ENCODE peak calls at places on chromosome 19, in eight cellular contexts. One of them, this sample, is unnamed.
A peak's percentile ranks its signal among the peaks of the same experiment; 100 is the strongest.

GRCh38 chr19:34141036-34141435 is 31.3 kb upstream of the LSM14A start:
- DNase-seq in NCI-H2107: no peak
- DNase-seq in caudate nucleus: no peak
- DNase-seq in fibroblast of gingiva: no peak
- DNase-seq in globus pallidus: no peak
- DNase-seq in neural crest cell: no peak
- DNase-seq in stimulated activated CD4-positive, alpha-beta T cell treated with anti-CD3 and anti-CD28 coated beads, Interleukin-2, amount 100 ng/mL, for 4 hours: no peak
- DNase-seq in CD4-positive, alpha-beta memory T cell: no peak
- DNase-seq in this sample: no peak

GRCh38 chr19:48279747-48280146 is 9.9 kb downstream of the ZNF114 start:
- DNase-seq in fibroblast of gingiva: no peak
- DNase-seq in caudate nucleus: no peak
- DNase-seq in neural crest cell: no peak
- DNase-seq in stimulated activated CD4-positive, alpha-beta T cell treated with anti-CD3 and anti-CD28 coated beads, Interleukin-2, amount 100 ng/mL, for 4 hours: no peak
- DNase-seq in NCI-H2107: no peak
- DNase-seq in globus pallidus: no peak
- DNase-seq in CD4-positive, alpha-beta memory T cell: no peak
- DNase-seq in this sample: no peak

GRCh38 chr19:39474139-39474620 is 6.5 kb upstream of the TIMM50 start:
- DNase-seq in NCI-H2107: no peak
- DNase-seq in globus pallidus: peak; percentile 7
- DNase-seq in stimulated activated CD4-positive, alpha-beta T cell treated with anti-CD3 and anti-CD28 coated beads, Interleukin-2, amount 100 ng/mL, for 4 hours: peak; percentile 60
- DNase-seq in fibroblast of gingiva: no peak
- DNase-seq in CD4-positive, alpha-beta memory T cell: peak; percentile 70
- DNase-seq in neural crest cell: peak; percentile 82
- DNase-seq in caudate nucleus: peak; percentile 15
- DNase-seq in this sample: no peak

GRCh38 chr19:29497686-29498436 is 27.9 kb upstream of the VSTM2B start:
- DNase-seq in fibroblast of gingiva: no peak
- DNase-seq in caudate nucleus: no peak
- DNase-seq in NCI-H2107: no peak
- DNase-seq in neural crest cell: no peak
- DNase-seq in globus pallidus: no peak
- DNase-seq in CD4-positive, alpha-beta memory T cell: no peak
- DNase-seq in stimulated activated CD4-positive, alpha-beta T cell treated with anti-CD3 and anti-CD28 coated beads, Interleukin-2, amount 100 ng/mL, for 4 hours: no peak
- DNase-seq in this sample: no peak

GRCh38 chr19:39929750-39930149 is 4.7 kb downstream of the FCGBP start:
- DNase-seq in globus pallidus: no peak
- DNase-seq in neural crest cell: no peak
- DNase-seq in CD4-positive, alpha-beta memory T cell: no peak
- DNase-seq in fibroblast of gingiva: no peak
- DNase-seq in NCI-H2107: no peak
- DNase-seq in stimulated activated CD4-positive, alpha-beta T cell treated with anti-CD3 and anti-CD28 coated beads, Interleukin-2, amount 100 ng/mL, for 4 hours: no peak
- DNase-seq in caudate nucleus: no peak
- DNase-seq in this sample: no peak

GRCh38 chr19:7980168-7980567 is 25.3 kb downstream of the ELAVL1 start:
- DNase-seq in fibroblast of gingiva: no peak
- DNase-seq in CD4-positive, alpha-beta memory T cell: no peak
- DNase-seq in neural crest cell: no peak
- DNase-seq in stimulated activated CD4-positive, alpha-beta T cell treated with anti-CD3 and anti-CD28 coated beads, Interleukin-2, amount 100 ng/mL, for 4 hours: no peak
- DNase-seq in caudate nucleus: no peak
- DNase-seq in globus pallidus: no peak
- DNase-seq in NCI-H2107: no peak
- DNase-seq in this sample: no peak

GRCh38 chr19:49119411-49120324 is at the start of gene PPFIA3:
- DNase-seq in caudate nucleus: peak; percentile 16
- DNase-seq in fibroblast of gingiva: peak; percentile 47
- DNase-seq in globus pallidus: no peak
- DNase-seq in stimulated activated CD4-positive, alpha-beta T cell treated with anti-CD3 and anti-CD28 coated beads, Interleukin-2, amount 100 ng/mL, for 4 hours: no peak
- DNase-seq in CD4-positive, alpha-beta memory T cell: peak; percentile 23
- DNase-seq in neural crest cell: peak; percentile 55
- DNase-seq in NCI-H2107: no peak
- DNase-seq in this sample: no peak

GRCh38 chr19:47446534-47447469 is 24.9 kb downstream of the SLC8A2 start:
- DNase-seq in globus pallidus: no peak
- DNase-seq in CD4-positive, alpha-beta memory T cell: no peak
- DNase-seq in caudate nucleus: no peak
- DNase-seq in NCI-H2107: no peak
- DNase-seq in stimulated activated CD4-positive, alpha-beta T cell treated with anti-CD3 and anti-CD28 coated beads, Interleukin-2, amount 100 ng/mL, for 4 hours: no peak
- DNase-seq in neural crest cell: no peak
- DNase-seq in fibroblast of gingiva: no peak
- DNase-seq in this sample: peak; percentile 36

GRCh38 chr19:45296365-45296764 is 26.3 kb downstream of the CKM start:
- DNase-seq in CD4-positive, alpha-beta memory T cell: no peak
- DNase-seq in fibroblast of gingiva: no peak
- DNase-seq in neural crest cell: no peak
- DNase-seq in caudate nucleus: no peak
- DNase-seq in NCI-H2107: no peak
- DNase-seq in globus pallidus: no peak
- DNase-seq in stimulated activated CD4-positive, alpha-beta T cell treated with anti-CD3 and anti-CD28 coated beads, Interleukin-2, amount 100 ng/mL, for 4 hours: no peak
- DNase-seq in this sample: no peak

GRCh38 chr19:45922281-45922680 is 7.7 kb upstream of the NANOS2 start:
- DNase-seq in fibroblast of gingiva: no peak
- DNase-seq in stimulated activated CD4-positive, alpha-beta T cell treated with anti-CD3 and anti-CD28 coated beads, Interleukin-2, amount 100 ng/mL, for 4 hours: no peak
- DNase-seq in neural crest cell: no peak
- DNase-seq in globus pallidus: no peak
- DNase-seq in caudate nucleus: no peak
- DNase-seq in CD4-positive, alpha-beta memory T cell: no peak
- DNase-seq in NCI-H2107: no peak
- DNase-seq in this sample: no peak

GRCh38 chr19:56594783-56595547 is at the start of gene ZNF71:
- DNase-seq in stimulated activated CD4-positive, alpha-beta T cell treated with anti-CD3 and anti-CD28 coated beads, Interleukin-2, amount 100 ng/mL, for 4 hours: peak; percentile 82
- DNase-seq in NCI-H2107: peak; percentile 63
- DNase-seq in CD4-positive, alpha-beta memory T cell: peak; percentile 87
- DNase-seq in neural crest cell: peak; percentile 87
- DNase-seq in globus pallidus: peak; percentile 81
- DNase-seq in caudate nucleus: peak; percentile 82
- DNase-seq in fibroblast of gingiva: peak; percentile 85
- DNase-seq in this sample: peak; percentile 76

GRCh38 chr19:49128545-49129237 is 9.3 kb downstream of the PPFIA3 start:
- DNase-seq in caudate nucleus: no peak
- DNase-seq in fibroblast of gingiva: no peak
- DNase-seq in CD4-positive, alpha-beta memory T cell: no peak
- DNase-seq in globus pallidus: no peak
- DNase-seq in stimulated activated CD4-positive, alpha-beta T cell treated with anti-CD3 and anti-CD28 coated beads, Interleukin-2, amount 100 ng/mL, for 4 hours: no peak
- DNase-seq in NCI-H2107: no peak
- DNase-seq in neural crest cell: no peak
- DNase-seq in this sample: no peak

GRCh38 chr19:30273184-30273583 is 99.0 kb upstream of the ZNF536 start:
- DNase-seq in stimulated activated CD4-positive, alpha-beta T cell treated with anti-CD3 and anti-CD28 coated beads, Interleukin-2, amount 100 ng/mL, for 4 hours: no peak
- DNase-seq in globus pallidus: no peak
- DNase-seq in CD4-positive, alpha-beta memory T cell: no peak
- DNase-seq in fibroblast of gingiva: no peak
- DNase-seq in neural crest cell: no peak
- DNase-seq in NCI-H2107: no peak
- DNase-seq in caudate nucleus: no peak
- DNase-seq in this sample: no peak

GRCh38 chr19:14507704-14508246 is 10.4 kb downstream of the DNAJB1 start:
- DNase-seq in CD4-positive, alpha-beta memory T cell: no peak
- DNase-seq in NCI-H2107: no peak
- DNase-seq in caudate nucleus: no peak
- DNase-seq in globus pallidus: no peak
- DNase-seq in fibroblast of gingiva: peak; percentile 26
- DNase-seq in neural crest cell: no peak
- DNase-seq in stimulated activated CD4-positive, alpha-beta T cell treated with anti-CD3 and anti-CD28 coated beads, Interleukin-2, amount 100 ng/mL, for 4 hours: no peak
- DNase-seq in this sample: no peak

GRCh38 chr19:6521718-6522646 is 8.8 kb upstream of the TNFSF9 start:
- DNase-seq in CD4-positive, alpha-beta memory T cell: peak; percentile 49
- DNase-seq in neural crest cell: no peak
- DNase-seq in fibroblast of gingiva: no peak
- DNase-seq in NCI-H2107: no peak
- DNase-seq in stimulated activated CD4-positive, alpha-beta T cell treated with anti-CD3 and anti-CD28 coated beads, Interleukin-2, amount 100 ng/mL, for 4 hours: peak; percentile 21
- DNase-seq in globus pallidus: no peak
- DNase-seq in caudate nucleus: no peak
- DNase-seq in this sample: no peak

GRCh38 chr19:55210120-55210493 is 806 bp upstream of the PTPRH start:
- DNase-seq in CD4-positive, alpha-beta memory T cell: no peak
- DNase-seq in NCI-H2107: no peak
- DNase-seq in stimulated activated CD4-positive, alpha-beta T cell treated with anti-CD3 and anti-CD28 coated beads, Interleukin-2, amount 100 ng/mL, for 4 hours: no peak
- DNase-seq in neural crest cell: no peak
- DNase-seq in fibroblast of gingiva: peak; percentile 71
- DNase-seq in globus pallidus: no peak
- DNase-seq in caudate nucleus: no peak
- DNase-seq in this sample: no peak

GRCh38 chr19:11404588-11405258 is 14.4 kb downstream of the RGL3 start:
- DNase-seq in fibroblast of gingiva: no peak
- DNase-seq in stimulated activated CD4-positive, alpha-beta T cell treated with anti-CD3 and anti-CD28 coated beads, Interleukin-2, amount 100 ng/mL, for 4 hours: no peak
- DNase-seq in CD4-positive, alpha-beta memory T cell: no peak
- DNase-seq in globus pallidus: no peak
- DNase-seq in caudate nucleus: no peak
- DNase-seq in NCI-H2107: no peak
- DNase-seq in neural crest cell: no peak
- DNase-seq in this sample: no peak

GRCh38 chr19:38656171-38656981 is 8.9 kb downstream of the ACTN4 start:
- DNase-seq in fibroblast of gingiva: peak; percentile 75
- DNase-seq in stimulated activated CD4-positive, alpha-beta T cell treated with anti-CD3 and anti-CD28 coated beads, Interleukin-2, amount 100 ng/mL, for 4 hours: no peak
- DNase-seq in CD4-positive, alpha-beta memory T cell: peak; percentile 83
- DNase-seq in caudate nucleus: no peak
- DNase-seq in globus pallidus: peak; percentile 90
- DNase-seq in neural crest cell: no peak
- DNase-seq in NCI-H2107: no peak
- DNase-seq in this sample: no peak

GRCh38 chr19:24062222-24062621 is 24.8 kb upstream of the ZNF254 start:
- DNase-seq in caudate nucleus: no peak
- DNase-seq in fibroblast of gingiva: no peak
- DNase-seq in neural crest cell: no peak
- DNase-seq in globus pallidus: no peak
- DNase-seq in stimulated activated CD4-positive, alpha-beta T cell treated with anti-CD3 and anti-CD28 coated beads, Interleukin-2, amount 100 ng/mL, for 4 hours: no peak
- DNase-seq in CD4-positive, alpha-beta memory T cell: no peak
- DNase-seq in NCI-H2107: no peak
- DNase-seq in this sample: no peak

GRCh38 chr19:41997121-41997850 is 3.3 kb upstream of the ATP1A3 start:
- DNase-seq in stimulated activated CD4-positive, alpha-beta T cell treated with anti-CD3 and anti-CD28 coated beads, Interleukin-2, amount 100 ng/mL, for 4 hours: no peak
- DNase-seq in caudate nucleus: no peak
- DNase-seq in CD4-positive, alpha-beta memory T cell: peak; percentile 33
- DNase-seq in globus pallidus: no peak
- DNase-seq in NCI-H2107: no peak
- DNase-seq in fibroblast of gingiva: no peak
- DNase-seq in neural crest cell: peak; percentile 61
- DNase-seq in this sample: no peak

GRCh38 chr19:46491975-46492682 is 3.5 kb downstream of the PNMA8B start:
- DNase-seq in caudate nucleus: no peak
- DNase-seq in fibroblast of gingiva: no peak
- DNase-seq in CD4-positive, alpha-beta memory T cell: no peak
- DNase-seq in NCI-H2107: no peak
- DNase-seq in neural crest cell: no peak
- DNase-seq in stimulated activated CD4-positive, alpha-beta T cell treated with anti-CD3 and anti-CD28 coated beads, Interleukin-2, amount 100 ng/mL, for 4 hours: no peak
- DNase-seq in globus pallidus: no peak
- DNase-seq in this sample: no peak

GRCh38 chr19:46579286-46579944 is 21.7 kb upstream of the CALM3 start:
- DNase-seq in stimulated activated CD4-positive, alpha-beta T cell treated with anti-CD3 and anti-CD28 coated beads, Interleukin-2, amount 100 ng/mL, for 4 hours: no peak
- DNase-seq in CD4-positive, alpha-beta memory T cell: no peak
- DNase-seq in neural crest cell: peak; percentile 47
- DNase-seq in caudate nucleus: no peak
- DNase-seq in NCI-H2107: no peak
- DNase-seq in fibroblast of gingiva: no peak
- DNase-seq in globus pallidus: peak; percentile 24
- DNase-seq in this sample: peak; percentile 27

GRCh38 chr19:49324801-49325491 is at the start of gene SLC6A16:
- DNase-seq in NCI-H2107: no peak
- DNase-seq in neural crest cell: no peak
- DNase-seq in fibroblast of gingiva: no peak
- DNase-seq in globus pallidus: no peak
- DNase-seq in CD4-positive, alpha-beta memory T cell: no peak
- DNase-seq in caudate nucleus: no peak
- DNase-seq in stimulated activated CD4-positive, alpha-beta T cell treated with anti-CD3 and anti-CD28 coated beads, Interleukin-2, amount 100 ng/mL, for 4 hours: no peak
- DNase-seq in this sample: no peak

GRCh38 chr19:35949131-35949530 is 13.0 kb downstream of the LRFN3 start:
- DNase-seq in neural crest cell: no peak
- DNase-seq in fibroblast of gingiva: no peak
- DNase-seq in globus pallidus: no peak
- DNase-seq in stimulated activated CD4-positive, alpha-beta T cell treated with anti-CD3 and anti-CD28 coated beads, Interleukin-2, amount 100 ng/mL, for 4 hours: no peak
- DNase-seq in NCI-H2107: no peak
- DNase-seq in CD4-positive, alpha-beta memory T cell: no peak
- DNase-seq in caudate nucleus: no peak
- DNase-seq in this sample: no peak

GRCh38 chr19:46862974-46863632 is 2.3 kb downstream of the ARHGAP35 start:
- DNase-seq in fibroblast of gingiva: no peak
- DNase-seq in stimulated activated CD4-positive, alpha-beta T cell treated with anti-CD3 and anti-CD28 coated beads, Interleukin-2, amount 100 ng/mL, for 4 hours: no peak
- DNase-seq in caudate nucleus: no peak
- DNase-seq in globus pallidus: no peak
- DNase-seq in CD4-positive, alpha-beta memory T cell: no peak
- DNase-seq in neural crest cell: no peak
- DNase-seq in NCI-H2107: no peak
- DNase-seq in this sample: no peak

GRCh38 chr19:56193981-56194380 is 3.6 kb downstream of the ZSCAN5B start:
- DNase-seq in globus pallidus: no peak
- DNase-seq in CD4-positive, alpha-beta memory T cell: no peak
- DNase-seq in caudate nucleus: no peak
- DNase-seq in neural crest cell: no peak
- DNase-seq in stimulated activated CD4-positive, alpha-beta T cell treated with anti-CD3 and anti-CD28 coated beads, Interleukin-2, amount 100 ng/mL, for 4 hours: no peak
- DNase-seq in NCI-H2107: no peak
- DNase-seq in fibroblast of gingiva: no peak
- DNase-seq in this sample: no peak

GRCh38 chr19:41552558-41552957 is 23.4 kb upstream of the CEACAM21 start:
- DNase-seq in globus pallidus: no peak
- DNase-seq in NCI-H2107: no peak
- DNase-seq in caudate nucleus: no peak
- DNase-seq in CD4-positive, alpha-beta memory T cell: no peak
- DNase-seq in neural crest cell: no peak
- DNase-seq in stimulated activated CD4-positive, alpha-beta T cell treated with anti-CD3 and anti-CD28 coated beads, Interleukin-2, amount 100 ng/mL, for 4 hours: no peak
- DNase-seq in fibroblast of gingiva: no peak
- DNase-seq in this sample: no peak

GRCh38 chr19:15401397-15401710 is 17.4 kb downstream of the AKAP8L start:
- DNase-seq in fibroblast of gingiva: no peak
- DNase-seq in globus pallidus: no peak
- DNase-seq in NCI-H2107: no peak
- DNase-seq in stimulated activated CD4-positive, alpha-beta T cell treated with anti-CD3 and anti-CD28 coated beads, Interleukin-2, amount 100 ng/mL, for 4 hours: no peak
- DNase-seq in neural crest cell: no peak
- DNase-seq in caudate nucleus: no peak
- DNase-seq in CD4-positive, alpha-beta memory T cell: no peak
- DNase-seq in this sample: no peak

GRCh38 chr19:31351212-31352193 is 2.3 kb upstream of the TSHZ3 start:
- DNase-seq in NCI-H2107: no peak
- DNase-seq in caudate nucleus: no peak
- DNase-seq in globus pallidus: no peak
- DNase-seq in CD4-positive, alpha-beta memory T cell: no peak
- DNase-seq in stimulated activated CD4-positive, alpha-beta T cell treated with anti-CD3 and anti-CD28 coated beads, Interleukin-2, amount 100 ng/mL, for 4 hours: no peak
- DNase-seq in fibroblast of gingiva: peak; percentile 64
- DNase-seq in neural crest cell: no peak
- DNase-seq in this sample: no peak

GRCh38 chr19:35907377-35907745 is 734 bp downstream of the TYROBP start:
- DNase-seq in caudate nucleus: no peak
- DNase-seq in neural crest cell: no peak
- DNase-seq in NCI-H2107: no peak
- DNase-seq in fibroblast of gingiva: no peak
- DNase-seq in globus pallidus: no peak
- DNase-seq in CD4-positive, alpha-beta memory T cell: no peak
- DNase-seq in stimulated activated CD4-positive, alpha-beta T cell treated with anti-CD3 and anti-CD28 coated beads, Interleukin-2, amount 100 ng/mL, for 4 hours: no peak
- DNase-seq in this sample: no peak

GRCh38 chr19:15248106-15248505 is 15.9 kb upstream of the EPHX3 start:
- DNase-seq in fibroblast of gingiva: no peak
- DNase-seq in caudate nucleus: no peak
- DNase-seq in NCI-H2107: no peak
- DNase-seq in stimulated activated CD4-positive, alpha-beta T cell treated with anti-CD3 and anti-CD28 coated beads, Interleukin-2, amount 100 ng/mL, for 4 hours: no peak
- DNase-seq in globus pallidus: no peak
- DNase-seq in neural crest cell: no peak
- DNase-seq in CD4-positive, alpha-beta memory T cell: no peak
- DNase-seq in this sample: no peak

GRCh38 chr19:49387936-49388372 is at the start of gene KASH5:
- DNase-seq in stimulated activated CD4-positive, alpha-beta T cell treated with anti-CD3 and anti-CD28 coated beads, Interleukin-2, amount 100 ng/mL, for 4 hours: peak; percentile 89
- DNase-seq in neural crest cell: no peak
- DNase-seq in fibroblast of gingiva: peak; percentile 50
- DNase-seq in caudate nucleus: no peak
- DNase-seq in NCI-H2107: no peak
- DNase-seq in CD4-positive, alpha-beta memory T cell: peak; percentile 67
- DNase-seq in globus pallidus: peak; percentile 46
- DNase-seq in this sample: peak; percentile 22

GRCh38 chr19:41546386-41546789 is 29.6 kb upstream of the CEACAM21 start:
- DNase-seq in CD4-positive, alpha-beta memory T cell: no peak
- DNase-seq in fibroblast of gingiva: no peak
- DNase-seq in NCI-H2107: no peak
- DNase-seq in globus pallidus: peak; percentile 33
- DNase-seq in caudate nucleus: no peak
- DNase-seq in stimulated activated CD4-positive, alpha-beta T cell treated with anti-CD3 and anti-CD28 coated beads, Interleukin-2, amount 100 ng/mL, for 4 hours: no peak
- DNase-seq in neural crest cell: no peak
- DNase-seq in this sample: no peak

GRCh38 chr19:42528354-42529247 is at the start of gene CEACAM1:
- DNase-seq in caudate nucleus: no peak
- DNase-seq in neural crest cell: no peak
- DNase-seq in stimulated activated CD4-positive, alpha-beta T cell treated with anti-CD3 and anti-CD28 coated beads, Interleukin-2, amount 100 ng/mL, for 4 hours: peak; percentile 46
- DNase-seq in CD4-positive, alpha-beta memory T cell: peak; percentile 35
- DNase-seq in fibroblast of gingiva: no peak
- DNase-seq in NCI-H2107: peak; percentile 46
- DNase-seq in globus pallidus: no peak
- DNase-seq in this sample: no peak